ENCODE peak calls at places on chromosomes 16 and 17, in eight cellular contexts. A is A549, L is upper lobe of left lung, T is ovary, O is body of pancreas, I is stomach, V is uterus, U is GM12891. B is an unnamed sample.

GRCh38 chr16:85045641-85046471 is 18.3 kb downstream of the KIAA0513 start:
- DNase-seq in O (peak; percentile 29), I (no peak), T (no peak), V (no peak), A (no peak), L (no peak), U (no peak), B (no peak)

GRCh38 chr17:9219631-9220415 is 198.5 kb downstream of the NTN1 start:
- DNase-seq in V (no peak), O (no peak), T (no peak), A (no peak), L (no peak), U (no peak), I (no peak), B (no peak)

GRCh38 chr17:75151893-75152292 is 2.4 kb downstream of the JPT1 start:
- DNase-seq in A (no peak), L (no peak), T (no peak), U (no peak), V (no peak), O (no peak), I (no peak), B (no peak)

GRCh38 chr17:4816826-4817225 is 9.9 kb downstream of the PLD2 start:
- DNase-seq in V (no peak), T (no peak), A (no peak), L (no peak), I (no peak), U (no peak), O (no peak), B (no peak)

GRCh38 chr17:62797959-62798358 is 10.2 kb downstream of the MARCHF10 start:
- DNase-seq in I (no peak), O (no peak), T (no peak), A (no peak), U (no peak), L (no peak), V (no peak), B (no peak)

GRCh38 chr16:16059895-16060590 is 110.6 kb downstream of the ABCC1 start:
- DNase-seq in U (no peak), V (no peak), A (no peak), T (no peak), L (no peak), O (peak; percentile 94), I (peak; percentile 85), B (no peak)

GRCh38 chr16:51157698-51158097 is 6.6 kb upstream of the SALL1 start:
- DNase-seq in U (no peak), A (no peak), I (no peak), O (no peak), T (no peak), L (no peak), V (no peak), B (no peak)

GRCh38 chr16:58421529-58421928 is 29.3 kb downstream of the GINS3 start:
- DNase-seq in U (no peak), O (no peak), I (no peak), V (no peak), T (no peak), A (no peak), L (no peak), B (no peak)

GRCh38 chr17:9241371-9241712 is 220.0 kb downstream of the NTN1 start:
- DNase-seq in U (no peak), A (no peak), O (peak; percentile 27), V (peak; percentile 73), L (peak; percentile 51), I (peak; percentile 28), T (peak; percentile 55), B (no peak)

GRCh38 chr17:42337442-42337841 is 49.1 kb downstream of the STAT5A start:
- DNase-seq in O (no peak), I (no peak), V (no peak), U (no peak), L (no peak), A (no peak), T (no peak), B (no peak)

GRCh38 chr16:20675488-20676267 is 21.8 kb downstream of the ACSM1 start:
- DNase-seq in T (peak; percentile 42), O (peak; percentile 77), V (peak; percentile 62), L (no peak), I (peak; percentile 72), U (no peak), A (no peak), B (no peak)

DNA sequence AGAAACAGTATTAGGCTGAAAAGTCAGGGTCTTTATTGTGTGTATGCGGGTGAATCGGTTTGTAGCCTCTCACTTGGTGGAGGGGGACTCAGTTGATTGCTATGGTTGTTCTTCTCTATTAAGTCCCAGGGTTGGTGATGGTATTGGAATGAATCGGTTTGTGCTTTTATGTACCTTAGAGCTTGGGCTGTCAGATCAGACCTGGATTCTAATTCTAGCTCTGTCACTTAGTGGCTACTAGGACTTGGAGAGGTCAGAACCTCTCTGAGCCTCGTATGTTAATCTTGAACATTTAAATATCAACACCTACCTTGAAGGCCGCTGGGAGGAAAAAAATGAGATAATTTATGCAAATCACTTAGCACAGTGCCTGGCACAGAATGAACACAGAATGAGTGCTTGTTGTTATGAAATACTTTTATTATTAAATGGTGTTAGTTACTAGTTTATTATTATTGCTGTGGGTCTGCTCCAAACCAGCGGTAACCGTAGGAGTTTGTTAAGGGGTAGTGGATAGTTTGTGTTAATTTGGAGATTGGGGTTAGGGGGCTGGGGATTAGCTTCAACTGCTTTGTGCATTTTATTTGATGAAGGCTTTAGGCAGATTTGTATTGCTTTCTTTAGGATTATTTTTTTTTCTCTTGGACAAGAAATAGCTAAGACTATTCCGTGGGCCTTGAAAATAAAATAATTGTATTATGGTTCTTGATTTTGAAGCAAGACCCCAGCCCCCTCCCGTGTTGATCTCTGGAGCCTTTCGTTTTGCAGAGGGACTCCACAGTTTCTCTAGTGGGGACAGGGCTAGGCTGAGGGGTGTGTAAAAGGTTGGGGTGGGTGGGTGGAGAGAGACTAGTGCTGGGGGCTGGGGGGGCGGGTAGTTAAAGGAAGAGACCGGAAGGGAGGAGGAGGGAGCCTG is 3.6 kb downstream of the KDM6B start:
- DNase-seq in V (no peak), A (no peak), I (no peak), L (no peak), U (no peak), O (no peak), T (no peak), B (no peak)
- TF ChIP-seq POLR2A in V (no peak), A (no peak), I (no peak), L (no peak), U (no peak), O (no peak), T (no peak), B (no peak)

DNA sequence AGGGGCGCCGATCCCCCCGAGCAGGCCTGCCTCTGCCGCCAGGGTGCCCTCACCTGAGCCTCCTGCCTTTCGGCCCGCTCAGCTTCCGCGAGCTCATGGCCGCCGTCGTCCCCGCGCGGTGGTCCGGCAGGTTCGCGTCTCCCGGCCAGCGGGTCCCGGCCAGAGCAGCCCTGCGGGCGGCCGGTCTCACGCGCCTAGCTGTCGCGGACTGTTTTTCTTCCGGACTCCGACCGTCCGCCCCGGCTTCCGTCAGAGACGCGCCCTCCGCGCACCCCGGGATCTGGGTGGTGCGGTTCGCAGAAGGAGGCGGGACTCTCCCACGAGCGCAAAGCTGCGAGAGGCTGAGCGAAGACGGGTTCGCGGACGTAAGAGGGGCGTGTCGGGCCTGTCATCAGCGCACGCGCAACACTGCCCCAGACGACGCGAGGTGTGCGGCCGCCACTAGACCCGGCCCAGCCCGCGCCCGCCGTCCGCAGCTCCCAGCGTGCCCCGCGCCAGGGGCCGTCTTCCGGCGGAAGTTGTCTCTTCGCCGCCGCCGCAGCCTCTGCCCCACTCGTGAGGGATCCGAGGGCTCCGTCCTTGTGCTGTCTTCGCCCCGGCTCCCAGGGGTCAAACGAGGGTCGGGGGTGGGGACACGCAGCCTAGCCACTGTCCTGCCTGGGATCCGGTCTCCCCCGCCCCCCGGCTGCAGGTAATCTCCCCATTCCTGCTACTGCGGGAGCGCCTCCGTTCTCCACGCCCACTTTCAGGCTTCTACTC is at the start of gene INPP5K:
- DNase-seq in I (peak; percentile 99), U (peak; percentile 98), T (peak; percentile 97), L (peak; percentile 99), V (peak; percentile 97), A (peak; percentile 99), O (peak; percentile 99), B (peak; percentile 98)
- TF ChIP-seq POLR2A in I (no peak), U (peak; percentile 81), T (peak; percentile 54), L (peak; percentile 88), V (peak; percentile 19), A (peak; percentile 91), O (peak; percentile 45), B (peak; percentile 73)

DNA sequence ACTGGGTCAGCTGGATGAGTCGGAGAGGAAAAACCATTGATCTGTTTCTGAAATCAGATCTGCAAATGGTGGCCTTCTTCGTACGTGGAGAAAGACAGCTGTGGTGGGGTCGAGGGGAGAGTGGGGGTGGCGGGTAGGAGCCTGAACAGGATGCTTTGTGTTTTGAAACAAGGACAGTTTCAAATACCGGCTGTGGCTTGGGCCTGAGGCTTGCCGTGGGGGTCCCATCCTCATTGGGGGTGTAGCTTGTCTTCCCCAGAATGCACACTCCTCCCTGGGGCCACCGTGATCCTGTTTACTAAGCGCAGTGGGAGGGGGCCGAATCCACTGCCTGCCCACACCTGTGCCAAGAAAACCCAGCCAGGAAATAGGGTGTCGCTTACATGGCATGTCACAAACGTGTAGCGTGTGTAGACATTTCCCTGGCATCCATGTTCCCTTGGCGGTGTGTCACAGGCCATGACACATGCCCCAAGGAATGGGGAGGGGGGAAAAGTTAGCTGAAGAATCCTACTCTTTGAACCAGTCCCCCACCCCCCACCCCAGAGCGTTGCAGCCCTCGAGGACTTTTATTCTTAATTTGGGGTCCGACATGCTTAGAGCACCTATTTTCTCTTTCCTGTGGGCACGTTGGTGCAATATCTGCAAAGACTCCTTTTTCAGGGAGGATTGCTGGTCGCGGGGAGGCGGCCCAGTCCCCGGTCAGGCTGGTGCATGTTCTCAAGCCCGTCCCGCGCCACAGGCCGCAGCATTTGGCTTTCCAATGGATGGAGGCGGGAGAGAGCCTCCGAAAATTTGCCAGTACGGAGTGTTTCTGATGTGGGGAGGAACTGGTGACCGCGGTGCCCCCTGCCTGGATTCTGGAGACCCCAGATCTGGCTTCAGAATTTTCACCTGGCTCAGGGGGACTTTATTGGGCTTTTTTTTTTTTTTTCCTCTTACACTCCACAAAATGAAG is 2.0 kb downstream of the CMIP start:
- DNase-seq in A (peak; percentile 82), I (peak; percentile 60), O (peak; percentile 76), U (peak; percentile 47), L (no peak), T (no peak), V (peak; percentile 43), B (no peak)
- TF ChIP-seq POLR2A in A (no peak), I (no peak), O (peak; percentile 33), U (no peak), L (peak; percentile 35), T (no peak), V (no peak), B (no peak)

DNA sequence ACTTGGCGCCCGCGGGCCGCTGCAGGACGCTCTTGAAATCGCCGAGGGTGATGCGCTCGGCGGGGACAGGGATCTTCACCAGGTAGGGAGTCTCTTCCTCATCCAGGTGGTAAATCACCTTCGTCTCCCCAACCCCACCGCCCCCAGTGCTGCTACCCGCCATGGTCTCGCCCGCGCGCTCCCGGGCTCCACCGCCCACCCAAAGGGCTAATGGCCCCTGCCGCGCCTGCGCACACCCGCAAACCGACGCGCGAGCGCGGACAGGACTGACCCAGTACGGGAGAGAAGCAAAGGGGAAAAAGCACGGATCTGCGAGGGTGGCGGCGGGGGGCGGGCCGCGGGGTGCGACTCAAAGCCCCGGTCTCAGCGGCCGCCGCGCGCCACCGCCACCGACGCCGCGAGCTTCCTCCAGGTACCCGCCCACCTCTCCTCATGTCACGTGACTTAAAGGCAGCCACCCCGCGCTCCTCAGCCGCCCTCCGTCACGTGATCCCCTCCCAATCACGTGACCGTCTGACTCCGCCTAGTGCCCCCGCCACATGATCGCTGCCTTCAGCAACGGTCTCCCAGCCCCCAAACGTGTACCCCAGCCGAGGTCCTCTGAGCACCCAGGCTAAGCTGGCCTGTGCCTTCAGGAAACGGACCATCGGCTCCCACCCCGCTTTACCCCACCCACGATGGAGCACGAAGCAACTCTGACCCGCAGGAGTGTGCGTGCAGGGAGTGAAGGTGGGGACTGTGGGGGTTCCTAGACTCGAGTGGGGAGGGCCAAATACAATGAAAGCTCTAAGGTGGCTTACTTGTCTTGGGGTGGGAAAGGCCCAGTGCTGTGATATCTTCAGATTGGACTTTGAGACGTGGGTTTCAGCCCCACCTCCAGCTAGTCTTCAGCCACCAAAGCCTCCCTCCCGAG is at the start of gene DVL2:
- DNase-seq in U (peak; percentile 95), I (peak; percentile 96), T (peak; percentile 96), V (peak; percentile 96), O (peak; percentile 96), L (peak; percentile 96), A (peak; percentile 98), B (peak; percentile 90)
- TF ChIP-seq POLR2A in U (peak; percentile 92), I (no peak), T (peak; percentile 67), V (peak; percentile 87), O (no peak), L (peak; percentile 59), A (peak; percentile 86), B (peak; percentile 51)